ENCODE peak calls at places on chromosomes 11 and 22, in eight cellular contexts. One of them, this sample, is unnamed.

GRCh38 chr11:116598556-116598955 is 174.2 kb downstream of the BUD13 start:
- DNase-seq in activated CD4-positive, alpha-beta T cell treated with anti-CD3 and anti-CD28 coated beads, Interleukin-2, amount 50 U/mL, for 1 hour: no peak
- DNase-seq in activated naive CD4-positive, alpha-beta T cell treated with anti-CD3 and anti-CD28 coated beads, Interleukin-2, amount 50 U/mL, for 16 hours: no peak
- DNase-seq in neural crest cell: no peak
- DNase-seq in Right ventricle myocardium superior: no peak
- DNase-seq in effector memory CD8-positive, alpha-beta T cell: no peak
- DNase-seq in SHP77: no peak
- DNase-seq in neuronal stem cell: no peak
- DNase-seq in this sample: no peak

GRCh38 chr22:23395476-23396361 is 184.4 kb downstream of the IGLL1 start:
- DNase-seq in activated naive CD4-positive, alpha-beta T cell treated with anti-CD3 and anti-CD28 coated beads, Interleukin-2, amount 50 U/mL, for 16 hours: no peak
- DNase-seq in SHP77: no peak
- DNase-seq in neural crest cell: no peak
- DNase-seq in Right ventricle myocardium superior: peak
- DNase-seq in effector memory CD8-positive, alpha-beta T cell: no peak
- DNase-seq in activated CD4-positive, alpha-beta T cell treated with anti-CD3 and anti-CD28 coated beads, Interleukin-2, amount 50 U/mL, for 1 hour: no peak
- DNase-seq in neuronal stem cell: no peak
- DNase-seq in this sample: no peak

GRCh38 chr11:128492461-128492860 is 94.9 kb downstream of the ETS1 start:
- DNase-seq in SHP77: no peak
- DNase-seq in activated naive CD4-positive, alpha-beta T cell treated with anti-CD3 and anti-CD28 coated beads, Interleukin-2, amount 50 U/mL, for 16 hours: no peak
- DNase-seq in neuronal stem cell: no peak
- DNase-seq in Right ventricle myocardium superior: no peak
- DNase-seq in activated CD4-positive, alpha-beta T cell treated with anti-CD3 and anti-CD28 coated beads, Interleukin-2, amount 50 U/mL, for 1 hour: no peak
- DNase-seq in effector memory CD8-positive, alpha-beta T cell: no peak
- DNase-seq in neural crest cell: no peak
- DNase-seq in this sample: no peak

GRCh38 chr22:36946436-36947158 is 33.2 kb downstream of the CSF2RB start:
- DNase-seq in neural crest cell: no peak
- DNase-seq in SHP77: no peak
- DNase-seq in activated CD4-positive, alpha-beta T cell treated with anti-CD3 and anti-CD28 coated beads, Interleukin-2, amount 50 U/mL, for 1 hour: no peak
- DNase-seq in neuronal stem cell: no peak
- DNase-seq in Right ventricle myocardium superior: no peak
- DNase-seq in effector memory CD8-positive, alpha-beta T cell: no peak
- DNase-seq in activated naive CD4-positive, alpha-beta T cell treated with anti-CD3 and anti-CD28 coated beads, Interleukin-2, amount 50 U/mL, for 16 hours: no peak
- DNase-seq in this sample: no peak

GRCh38 chr11:20367313-20367948 is 3.9 kb downstream of the HTATIP2 start:
- DNase-seq in neural crest cell: no peak
- DNase-seq in effector memory CD8-positive, alpha-beta T cell: no peak
- DNase-seq in neuronal stem cell: no peak
- DNase-seq in SHP77: no peak
- DNase-seq in Right ventricle myocardium superior: no peak
- DNase-seq in activated naive CD4-positive, alpha-beta T cell treated with anti-CD3 and anti-CD28 coated beads, Interleukin-2, amount 50 U/mL, for 16 hours: peak
- DNase-seq in activated CD4-positive, alpha-beta T cell treated with anti-CD3 and anti-CD28 coated beads, Interleukin-2, amount 50 U/mL, for 1 hour: peak
- DNase-seq in this sample: no peak

GRCh38 chr11:64331569-64332371 is 8.2 kb upstream of the CCDC88B start:
- DNase-seq in effector memory CD8-positive, alpha-beta T cell: peak
- DNase-seq in activated naive CD4-positive, alpha-beta T cell treated with anti-CD3 and anti-CD28 coated beads, Interleukin-2, amount 50 U/mL, for 16 hours: peak
- DNase-seq in activated CD4-positive, alpha-beta T cell treated with anti-CD3 and anti-CD28 coated beads, Interleukin-2, amount 50 U/mL, for 1 hour: peak
- DNase-seq in SHP77: peak
- DNase-seq in neural crest cell: no peak
- DNase-seq in Right ventricle myocardium superior: peak
- DNase-seq in neuronal stem cell: no peak
- DNase-seq in this sample: peak

GRCh38 chr22:48259991-48260670 is 1497.7 kb downstream of the TBC1D22A start:
- DNase-seq in effector memory CD8-positive, alpha-beta T cell: no peak
- DNase-seq in activated CD4-positive, alpha-beta T cell treated with anti-CD3 and anti-CD28 coated beads, Interleukin-2, amount 50 U/mL, for 1 hour: no peak
- DNase-seq in SHP77: no peak
- DNase-seq in neural crest cell: no peak
- DNase-seq in neuronal stem cell: no peak
- DNase-seq in activated naive CD4-positive, alpha-beta T cell treated with anti-CD3 and anti-CD28 coated beads, Interleukin-2, amount 50 U/mL, for 16 hours: no peak
- DNase-seq in Right ventricle myocardium superior: no peak
- DNase-seq in this sample: no peak

GRCh38 chr22:39634530-39635399 is 64.2 kb downstream of the CACNA1I start:
- DNase-seq in activated CD4-positive, alpha-beta T cell treated with anti-CD3 and anti-CD28 coated beads, Interleukin-2, amount 50 U/mL, for 1 hour: no peak
- DNase-seq in neural crest cell: no peak
- DNase-seq in effector memory CD8-positive, alpha-beta T cell: no peak
- DNase-seq in activated naive CD4-positive, alpha-beta T cell treated with anti-CD3 and anti-CD28 coated beads, Interleukin-2, amount 50 U/mL, for 16 hours: no peak
- DNase-seq in Right ventricle myocardium superior: no peak
- DNase-seq in SHP77: no peak
- DNase-seq in neuronal stem cell: no peak
- DNase-seq in this sample: no peak

GRCh38 chr11:36478700-36479329 is 31.3 kb downstream of the TRAF6 start:
- DNase-seq in neural crest cell: peak
- DNase-seq in activated CD4-positive, alpha-beta T cell treated with anti-CD3 and anti-CD28 coated beads, Interleukin-2, amount 50 U/mL, for 1 hour: peak
- DNase-seq in SHP77: no peak
- DNase-seq in activated naive CD4-positive, alpha-beta T cell treated with anti-CD3 and anti-CD28 coated beads, Interleukin-2, amount 50 U/mL, for 16 hours: no peak
- DNase-seq in neuronal stem cell: peak
- DNase-seq in Right ventricle myocardium superior: no peak
- DNase-seq in effector memory CD8-positive, alpha-beta T cell: peak
- DNase-seq in this sample: peak

GRCh38 chr11:1231396-1232327 is 8.8 kb downstream of the MUC5B start:
- DNase-seq in activated CD4-positive, alpha-beta T cell treated with anti-CD3 and anti-CD28 coated beads, Interleukin-2, amount 50 U/mL, for 1 hour: no peak
- DNase-seq in neural crest cell: no peak
- DNase-seq in effector memory CD8-positive, alpha-beta T cell: no peak
- DNase-seq in activated naive CD4-positive, alpha-beta T cell treated with anti-CD3 and anti-CD28 coated beads, Interleukin-2, amount 50 U/mL, for 16 hours: no peak
- DNase-seq in SHP77: peak
- DNase-seq in neuronal stem cell: no peak
- DNase-seq in Right ventricle myocardium superior: peak
- DNase-seq in this sample: no peak

GRCh38 chr11:82988936-82989627 is 82.6 kb downstream of the RAB30 start:
- DNase-seq in activated CD4-positive, alpha-beta T cell treated with anti-CD3 and anti-CD28 coated beads, Interleukin-2, amount 50 U/mL, for 1 hour: no peak
- DNase-seq in neural crest cell: peak
- DNase-seq in Right ventricle myocardium superior: no peak
- DNase-seq in effector memory CD8-positive, alpha-beta T cell: no peak
- DNase-seq in neuronal stem cell: no peak
- DNase-seq in SHP77: peak
- DNase-seq in activated naive CD4-positive, alpha-beta T cell treated with anti-CD3 and anti-CD28 coated beads, Interleukin-2, amount 50 U/mL, for 16 hours: no peak
- DNase-seq in this sample: peak

GRCh38 chr22:22059476-22060002 is 77.0 kb upstream of the TOP3B start:
- DNase-seq in Right ventricle myocardium superior: no peak
- DNase-seq in neuronal stem cell: no peak
- DNase-seq in effector memory CD8-positive, alpha-beta T cell: no peak
- DNase-seq in neural crest cell: no peak
- DNase-seq in activated naive CD4-positive, alpha-beta T cell treated with anti-CD3 and anti-CD28 coated beads, Interleukin-2, amount 50 U/mL, for 16 hours: no peak
- DNase-seq in SHP77: no peak
- DNase-seq in activated CD4-positive, alpha-beta T cell treated with anti-CD3 and anti-CD28 coated beads, Interleukin-2, amount 50 U/mL, for 1 hour: no peak
- DNase-seq in this sample: no peak

GRCh38 chr11:117747892-117748291 is 49.1 kb downstream of the DSCAML1 start:
- DNase-seq in neural crest cell: no peak
- DNase-seq in activated CD4-positive, alpha-beta T cell treated with anti-CD3 and anti-CD28 coated beads, Interleukin-2, amount 50 U/mL, for 1 hour: no peak
- DNase-seq in activated naive CD4-positive, alpha-beta T cell treated with anti-CD3 and anti-CD28 coated beads, Interleukin-2, amount 50 U/mL, for 16 hours: no peak
- DNase-seq in neuronal stem cell: no peak
- DNase-seq in SHP77: no peak
- DNase-seq in effector memory CD8-positive, alpha-beta T cell: no peak
- DNase-seq in Right ventricle myocardium superior: no peak
- DNase-seq in this sample: no peak

GRCh38 chr11:75158241-75158640 is 7.3 kb downstream of the SLCO2B1 start:
- DNase-seq in neuronal stem cell: no peak
- DNase-seq in SHP77: no peak
- DNase-seq in neural crest cell: no peak
- DNase-seq in Right ventricle myocardium superior: no peak
- DNase-seq in activated CD4-positive, alpha-beta T cell treated with anti-CD3 and anti-CD28 coated beads, Interleukin-2, amount 50 U/mL, for 1 hour: no peak
- DNase-seq in activated naive CD4-positive, alpha-beta T cell treated with anti-CD3 and anti-CD28 coated beads, Interleukin-2, amount 50 U/mL, for 16 hours: no peak
- DNase-seq in effector memory CD8-positive, alpha-beta T cell: no peak
- DNase-seq in this sample: no peak

GRCh38 chr22:24937114-24937513 is 9.4 kb downstream of the LHFPL7 start:
- DNase-seq in neuronal stem cell: no peak
- DNase-seq in SHP77: peak
- DNase-seq in activated naive CD4-positive, alpha-beta T cell treated with anti-CD3 and anti-CD28 coated beads, Interleukin-2, amount 50 U/mL, for 16 hours: no peak
- DNase-seq in neural crest cell: peak
- DNase-seq in effector memory CD8-positive, alpha-beta T cell: no peak
- DNase-seq in activated CD4-positive, alpha-beta T cell treated with anti-CD3 and anti-CD28 coated beads, Interleukin-2, amount 50 U/mL, for 1 hour: no peak
- DNase-seq in Right ventricle myocardium superior: no peak
- DNase-seq in this sample: no peak

GRCh38 chr11:114059278-114059983 is at the start of gene ZBTB16:
- DNase-seq in neuronal stem cell: peak
- DNase-seq in activated CD4-positive, alpha-beta T cell treated with anti-CD3 and anti-CD28 coated beads, Interleukin-2, amount 50 U/mL, for 1 hour: peak
- DNase-seq in neural crest cell: peak
- DNase-seq in effector memory CD8-positive, alpha-beta T cell: peak
- DNase-seq in Right ventricle myocardium superior: peak
- DNase-seq in activated naive CD4-positive, alpha-beta T cell treated with anti-CD3 and anti-CD28 coated beads, Interleukin-2, amount 50 U/mL, for 16 hours: peak
- DNase-seq in SHP77: no peak
- DNase-seq in this sample: peak

GRCh38 chr11:38307455-38307854 is 1709.4 kb upstream of the RAG2 start:
- DNase-seq in Right ventricle myocardium superior: no peak
- DNase-seq in SHP77: no peak
- DNase-seq in activated naive CD4-positive, alpha-beta T cell treated with anti-CD3 and anti-CD28 coated beads, Interleukin-2, amount 50 U/mL, for 16 hours: no peak
- DNase-seq in activated CD4-positive, alpha-beta T cell treated with anti-CD3 and anti-CD28 coated beads, Interleukin-2, amount 50 U/mL, for 1 hour: no peak
- DNase-seq in effector memory CD8-positive, alpha-beta T cell: no peak
- DNase-seq in neuronal stem cell: no peak
- DNase-seq in neural crest cell: no peak
- DNase-seq in this sample: no peak

GRCh38 chr22:36738416-36739020 is 35.0 kb upstream of the CACNG2 start:
- DNase-seq in activated naive CD4-positive, alpha-beta T cell treated with anti-CD3 and anti-CD28 coated beads, Interleukin-2, amount 50 U/mL, for 16 hours: no peak
- DNase-seq in effector memory CD8-positive, alpha-beta T cell: no peak
- DNase-seq in neural crest cell: no peak
- DNase-seq in Right ventricle myocardium superior: no peak
- DNase-seq in neuronal stem cell: no peak
- DNase-seq in activated CD4-positive, alpha-beta T cell treated with anti-CD3 and anti-CD28 coated beads, Interleukin-2, amount 50 U/mL, for 1 hour: no peak
- DNase-seq in SHP77: no peak
- DNase-seq in this sample: no peak

GRCh38 chr11:129804012-129804411 is 11.6 kb upstream of the TMEM45B start:
- DNase-seq in neural crest cell: no peak
- DNase-seq in activated CD4-positive, alpha-beta T cell treated with anti-CD3 and anti-CD28 coated beads, Interleukin-2, amount 50 U/mL, for 1 hour: peak
- DNase-seq in activated naive CD4-positive, alpha-beta T cell treated with anti-CD3 and anti-CD28 coated beads, Interleukin-2, amount 50 U/mL, for 16 hours: no peak
- DNase-seq in Right ventricle myocardium superior: no peak
- DNase-seq in SHP77: no peak
- DNase-seq in neuronal stem cell: no peak
- DNase-seq in effector memory CD8-positive, alpha-beta T cell: no peak
- DNase-seq in this sample: no peak

GRCh38 chr11:67605231-67606011 is 1.3 kb upstream of the NDUFV1 start:
- DNase-seq in SHP77: no peak
- DNase-seq in neural crest cell: no peak
- DNase-seq in activated CD4-positive, alpha-beta T cell treated with anti-CD3 and anti-CD28 coated beads, Interleukin-2, amount 50 U/mL, for 1 hour: no peak
- DNase-seq in Right ventricle myocardium superior: no peak
- DNase-seq in neuronal stem cell: no peak
- DNase-seq in activated naive CD4-positive, alpha-beta T cell treated with anti-CD3 and anti-CD28 coated beads, Interleukin-2, amount 50 U/mL, for 16 hours: no peak
- DNase-seq in effector memory CD8-positive, alpha-beta T cell: no peak
- DNase-seq in this sample: no peak

GRCh38 chr22:21568207-21569075 is 927 bp downstream of the UBE2L3 start:
- DNase-seq in activated naive CD4-positive, alpha-beta T cell treated with anti-CD3 and anti-CD28 coated beads, Interleukin-2, amount 50 U/mL, for 16 hours: peak
- DNase-seq in neuronal stem cell: no peak
- DNase-seq in Right ventricle myocardium superior: no peak
- DNase-seq in neural crest cell: peak
- DNase-seq in SHP77: no peak
- DNase-seq in activated CD4-positive, alpha-beta T cell treated with anti-CD3 and anti-CD28 coated beads, Interleukin-2, amount 50 U/mL, for 1 hour: peak
- DNase-seq in effector memory CD8-positive, alpha-beta T cell: no peak
- DNase-seq in this sample: no peak

GRCh38 chr11:96906521-96906920 is 516.7 kb downstream of the JRKL start:
- DNase-seq in activated naive CD4-positive, alpha-beta T cell treated with anti-CD3 and anti-CD28 coated beads, Interleukin-2, amount 50 U/mL, for 16 hours: no peak
- DNase-seq in neuronal stem cell: no peak
- DNase-seq in activated CD4-positive, alpha-beta T cell treated with anti-CD3 and anti-CD28 coated beads, Interleukin-2, amount 50 U/mL, for 1 hour: no peak
- DNase-seq in SHP77: no peak
- DNase-seq in Right ventricle myocardium superior: no peak
- DNase-seq in neural crest cell: no peak
- DNase-seq in effector memory CD8-positive, alpha-beta T cell: no peak
- DNase-seq in this sample: no peak

GRCh38 chr22:44439356-44440223 is 58.4 kb downstream of the RTL6 start:
- DNase-seq in neural crest cell: no peak
- DNase-seq in Right ventricle myocardium superior: no peak
- DNase-seq in neuronal stem cell: no peak
- DNase-seq in SHP77: no peak
- DNase-seq in effector memory CD8-positive, alpha-beta T cell: no peak
- DNase-seq in activated CD4-positive, alpha-beta T cell treated with anti-CD3 and anti-CD28 coated beads, Interleukin-2, amount 50 U/mL, for 1 hour: no peak
- DNase-seq in activated naive CD4-positive, alpha-beta T cell treated with anti-CD3 and anti-CD28 coated beads, Interleukin-2, amount 50 U/mL, for 16 hours: no peak
- DNase-seq in this sample: no peak

GRCh38 chr11:26017903-26018750 is 313.8 kb upstream of the ANO3 start:
- DNase-seq in activated CD4-positive, alpha-beta T cell treated with anti-CD3 and anti-CD28 coated beads, Interleukin-2, amount 50 U/mL, for 1 hour: no peak
- DNase-seq in effector memory CD8-positive, alpha-beta T cell: no peak
- DNase-seq in neural crest cell: no peak
- DNase-seq in neuronal stem cell: no peak
- DNase-seq in SHP77: no peak
- DNase-seq in activated naive CD4-positive, alpha-beta T cell treated with anti-CD3 and anti-CD28 coated beads, Interleukin-2, amount 50 U/mL, for 16 hours: no peak
- DNase-seq in Right ventricle myocardium superior: no peak
- DNase-seq in this sample: no peak